ENCODE peak calls at places on chromosomes 6 and 20, in five cellular contexts. P, E, Z, H and C are unnamed samples.

GRCh38 chr20:44643596-44644383 is 7.7 kb downstream of the ADA start:
- DNase-seq in P (peak), E (no peak), Z (peak), H (no peak), C (no peak)

GRCh38 chr6:74273541-74273940 is 577.5 kb downstream of the CD109 start:
- DNase-seq in P (no peak), E (no peak), Z (no peak), H (no peak), C (no peak)

GRCh38 chr6:159823953-159824352 is 23.9 kb downstream of the PNLDC1 start:
- DNase-seq in P (no peak), E (no peak), Z (no peak), H (no peak), C (no peak)

GRCh38 chr6:134373282-134373922 is 55.5 kb upstream of the SGK1 start:
- DNase-seq in P (no peak), E (no peak), Z (no peak), H (peak), C (peak)

GRCh38 chr6:16322666-16323312 is 84.4 kb downstream of the GMPR start:
- DNase-seq in P (no peak), E (peak), Z (no peak), H (peak), C (no peak)

GRCh38 chr20:33251496-33251895 is 15.7 kb downstream of the BPIFA1 start:
- DNase-seq in P (no peak), E (no peak), Z (no peak), H (no peak), C (no peak)

GRCh38 chr20:63911171-63911570 is 16.2 kb downstream of the DNAJC5 start:
- DNase-seq in P (no peak), E (no peak), Z (no peak), H (no peak), C (no peak)

GRCh38 chr6:169622618-169623017 is 79.2 kb downstream of the WDR27 start:
- DNase-seq in P (no peak), E (no peak), Z (no peak), H (no peak), C (no peak)

GRCh38 chr6:111980168-111980567 is 73.7 kb upstream of the CCN6 start:
- DNase-seq in P (no peak), E (no peak), Z (no peak), H (no peak), C (no peak)

GRCh38 chr20:50624351-50625016 is 66.9 kb downstream of the RIPOR3 start:
- DNase-seq in P (no peak), E (no peak), Z (peak), H (no peak), C (no peak)

GRCh38 chr6:140977425-140977824 is 1155.3 kb upstream of the GJE1 start:
- DNase-seq in P (no peak), E (no peak), Z (no peak), H (no peak), C (no peak)

GRCh38 chr6:41467106-41467505 is 79.1 kb upstream of the FOXP4 start:
- DNase-seq in P (no peak), E (no peak), Z (no peak), H (no peak), C (no peak)

GRCh38 chr6:16752206-16752867 is 8.9 kb downstream of the ATXN1 start:
- DNase-seq in P (no peak), E (no peak), Z (peak), H (no peak), C (no peak)

GRCh38 chr6:160101262-160102205 is 20.1 kb upstream of the SLC22A1 start:
- DNase-seq in P (no peak), E (peak), Z (no peak), H (no peak), C (no peak)

GRCh38 chr6:127131772-127132171 is 13.3 kb downstream of the RSPO3 start:
- DNase-seq in P (no peak), E (no peak), Z (no peak), H (no peak), C (no peak)

GRCh38 chr6:167093922-167094432 is 28.9 kb upstream of the CCR6 start:
- DNase-seq in P (no peak), E (no peak), Z (no peak), H (peak), C (peak)

GRCh38 chr6:110597754-110598153 is 121.3 kb upstream of the SLC22A16 start:
- DNase-seq in P (no peak), E (no peak), Z (no peak), H (no peak), C (no peak)

GRCh38 chr6:80676386-80676785 is 569.9 kb downstream of the BCKDHB start:
- DNase-seq in P (no peak), E (no peak), Z (no peak), H (no peak), C (no peak)

GRCh38 chr6:80174931-80175572 is 68.6 kb downstream of the BCKDHB start:
- DNase-seq in P (no peak), E (no peak), Z (no peak), H (no peak), C (no peak)

DNA sequence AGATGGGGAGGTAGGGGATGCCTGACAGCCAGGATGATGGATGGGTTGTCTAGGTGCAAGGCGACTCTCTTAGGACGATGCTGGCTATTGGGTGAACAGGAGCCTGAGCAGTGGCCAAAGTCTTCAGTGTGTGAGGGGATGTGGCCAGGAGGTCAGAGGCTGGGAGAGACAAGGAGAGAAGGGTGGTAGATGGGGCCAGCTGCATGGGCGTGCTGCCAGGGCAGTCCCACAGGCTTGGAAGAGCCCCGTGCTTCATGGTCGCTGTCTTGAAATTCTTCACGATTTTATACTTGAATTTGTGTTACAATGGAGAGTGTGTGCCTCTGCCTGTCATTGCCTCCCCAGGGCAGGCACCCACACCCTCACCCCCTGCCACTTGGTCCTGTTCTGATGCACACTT is 120.5 kb downstream of the DHX35 start:
- DNase-seq in P (no peak), E (no peak), Z (no peak), H (no peak), C (no peak)
- TF ChIP-seq POLR2A in P (no peak), E (no peak), Z (no peak), H (no peak), C (no peak)

DNA sequence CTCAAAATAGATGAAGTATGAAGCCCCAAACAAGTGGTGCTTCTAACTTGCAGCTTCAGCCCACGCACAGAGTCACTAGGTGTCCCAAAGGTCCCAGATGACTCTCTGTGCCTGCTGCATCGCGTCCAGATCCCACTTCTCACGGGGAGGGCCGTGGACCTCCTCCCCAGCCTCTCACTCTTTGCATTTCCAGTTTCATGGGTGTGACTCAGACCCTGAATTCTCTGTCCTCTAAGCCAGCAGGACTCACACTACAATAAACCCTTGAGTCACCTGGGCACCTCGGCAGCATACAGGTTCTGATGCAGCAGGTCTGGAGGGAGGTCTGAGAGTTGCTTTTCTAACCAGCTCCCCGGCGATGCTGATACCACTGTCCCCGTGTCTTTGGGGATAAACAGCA is 114.0 kb upstream of the RIN2 start:
- DNase-seq in P (no peak), E (no peak), Z (no peak), H (no peak), C (no peak)
- TF ChIP-seq TAF1 in P (no peak), E (no peak), Z (no peak), H (no peak), C (no peak)

DNA sequence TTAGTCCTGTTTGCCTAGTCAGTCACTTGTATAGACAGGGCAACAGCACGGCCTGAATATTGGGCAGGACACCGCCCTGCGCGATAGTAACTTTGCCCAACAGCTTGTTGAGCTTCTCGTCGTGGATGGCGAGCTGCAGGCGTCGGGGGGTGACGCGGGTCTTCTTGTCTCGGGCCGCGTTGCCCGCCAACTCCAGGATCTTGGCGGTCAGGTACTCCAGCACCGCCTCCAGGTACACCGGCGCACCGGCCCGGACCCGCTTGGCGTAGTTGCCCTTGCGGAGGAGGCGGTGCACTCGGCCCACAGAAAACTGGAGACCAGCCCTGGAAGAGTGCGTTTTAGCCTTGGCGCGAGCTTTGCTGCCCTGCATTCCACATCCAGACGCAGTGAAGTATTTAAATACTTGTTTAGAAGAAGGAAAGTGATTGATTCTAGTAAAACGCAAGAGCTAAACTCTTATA is 92.8 kb upstream of the BTN3A2 start:
- DNase-seq in P (peak), E (no peak), Z (no peak), H (no peak), C (no peak)
- TF ChIP-seq POLR2AphosphoS5 in P (peak), E (no peak), Z (no peak), H (no peak), C (no peak)

GRCh38 chr20:8209061-8209460 is 77.0 kb downstream of the PLCB1 start:
- DNase-seq in P (no peak), E (no peak), Z (no peak), H (no peak), C (no peak)
- TF ChIP-seq POLR2A in P (no peak), E (no peak), Z (no peak), H (no peak), C (no peak)

GRCh38 chr6:164105705-164106104 is 691.2 kb downstream of the QKI start:
- DNase-seq in P (no peak), E (no peak), Z (no peak), H (no peak), C (no peak)
- TF ChIP-seq TAF1 in P (no peak), E (no peak), Z (no peak), H (no peak), C (no peak)

DNA sequence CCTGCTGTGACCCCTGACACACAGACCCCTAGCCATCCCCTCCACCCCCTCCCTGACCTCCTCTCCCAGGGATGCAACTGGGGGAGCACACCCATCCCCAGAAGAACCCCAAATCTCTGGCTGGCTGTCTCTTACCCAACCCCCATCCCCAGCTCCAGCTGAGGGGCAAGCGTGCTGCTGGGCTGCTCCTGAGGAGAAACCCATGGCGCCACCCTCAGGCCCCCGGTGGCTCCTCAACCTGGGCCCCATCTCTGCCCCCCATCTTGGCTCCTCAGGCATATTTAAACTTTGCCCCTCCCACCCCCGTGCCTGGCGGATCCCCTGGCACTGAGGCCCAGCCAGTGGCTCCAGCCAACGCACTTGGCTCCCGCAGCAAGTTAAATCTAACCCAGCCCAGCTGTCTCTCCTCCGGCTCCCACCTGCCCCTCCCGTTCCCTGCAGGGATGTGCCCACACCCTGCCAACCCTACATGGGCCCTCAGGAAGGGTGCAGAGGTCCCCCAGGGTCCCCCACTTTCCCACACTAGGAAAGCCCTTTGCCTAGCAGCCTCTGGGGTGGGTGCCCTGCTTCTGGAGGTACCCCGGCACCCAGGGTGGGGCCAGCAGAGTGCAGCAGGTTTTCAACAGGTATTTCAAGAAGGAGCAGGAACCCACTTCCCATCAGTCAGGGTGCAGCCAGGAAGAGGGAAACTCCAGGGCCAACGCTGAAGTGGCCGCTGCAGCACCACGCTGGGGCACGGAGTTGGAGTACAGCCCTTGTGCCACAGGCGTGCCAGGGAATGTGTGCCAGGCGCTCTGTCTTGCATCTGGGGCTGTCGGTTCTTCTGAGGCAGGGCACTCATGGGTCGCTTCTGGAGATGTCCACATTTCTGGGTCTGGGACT is 5.3 kb upstream of the OSBPL2 start:
- DNase-seq in P (no peak), E (no peak), Z (no peak), H (no peak), C (no peak)
- TF ChIP-seq POLR2AphosphoS5 in P (no peak), E (no peak), Z (no peak), H (no peak), C (no peak)